ENCODE peak calls at places on chromosome 9, in seven cellular contexts. Z, H, J, Y, I, T and G are unnamed samples. For H3K9me3, the result is how much of the 10 kb centered on the place peaks cover.

GRCh38 chr9:81292056-81292805 is 397.1 kb downstream of the TLE1 start:
- DNase-seq in H (no peak), T (no peak), Y (no peak), Z (no peak), I (no peak), J (no peak), G (no peak)

GRCh38 chr9:93896496-93897033 is 58.6 kb downstream of the BARX1 start:
- DNase-seq in H (peak), T (no peak), I (no peak), Z (no peak), J (no peak), Y (peak), G (peak)

GRCh38 chr9:8436791-8437190 is 637.2 kb upstream of the DMAC1 start:
- DNase-seq in J (no peak), H (no peak), I (no peak), Y (no peak), Z (no peak), T (no peak), G (no peak)

GRCh38 chr9:110351009-110351467 is 13.4 kb upstream of the TXNDC8 start:
- DNase-seq in H (no peak), Z (no peak), J (no peak), T (peak), Y (no peak), I (no peak), G (no peak)

GRCh38 chr9:94011134-94011533 is 56.0 kb upstream of the BARX1 start:
- DNase-seq in T (peak), H (peak), Y (peak), J (no peak), I (no peak), Z (no peak), G (no peak)

GRCh38 chr9:16180546-16180945 is 627.7 kb downstream of the CCDC171 start:
- DNase-seq in T (no peak), Y (no peak), Z (no peak), J (no peak), I (no peak), H (no peak), G (no peak)

GRCh38 chr9:96420468-96421219 is 2.5 kb upstream of the ZNF367 start:
- DNase-seq in H (peak), Z (no peak), T (peak), Y (no peak), J (no peak), I (peak), G (no peak)

GRCh38 chr9:759541-759940 is 82.0 kb upstream of the DMRT1 start:
- DNase-seq in J (no peak), T (no peak), H (no peak), Z (no peak), I (no peak), Y (no peak), G (no peak)

GRCh38 chr9:126626117-126627022 is 12.6 kb downstream of the LMX1B start:
- DNase-seq in Z (no peak), H (no peak), I (no peak), Y (no peak), T (no peak), J (no peak), G (no peak)

GRCh38 chr9:12775963-12776774 is 1.3 kb downstream of the LURAP1L start:
- DNase-seq in I (peak), T (peak), Y (peak), H (peak), Z (peak), J (no peak), G (peak)

GRCh38 chr9:88733651-88734470 is 198.9 kb downstream of the NXNL2 start:
- DNase-seq in J (no peak), I (peak), T (no peak), H (no peak), Y (no peak), Z (no peak), G (no peak)

GRCh38 chr9:108160705-108161233 is 671.2 kb upstream of the KLF4 start:
- DNase-seq in Z (no peak), Y (no peak), I (peak), T (peak), J (no peak), H (no peak), G (no peak)

GRCh38 chr9:93944011-93944410 is 11.1 kb downstream of the BARX1 start:
- DNase-seq in Z (no peak), H (no peak), I (no peak), Y (no peak), J (no peak), T (no peak), G (no peak)

GRCh38 chr9:109497193-109498165 is 628 bp downstream of the PTPN3 start:
- DNase-seq in I (peak), H (peak), Y (no peak), J (no peak), Z (no peak), T (no peak), G (no peak)

GRCh38 chr9:8683496-8683895 is 883.9 kb upstream of the DMAC1 start:
- DNase-seq in I (no peak), H (no peak), T (no peak), Y (no peak), J (no peak), Z (no peak), G (no peak)

GRCh38 chr9:13750061-13750460 is 470.6 kb upstream of the MPDZ start:
- DNase-seq in T (no peak), Y (no peak), J (no peak), Z (no peak), H (no peak), I (no peak), G (no peak)

GRCh38 chr9:90107864-90108263 is 503.1 kb downstream of the GADD45G start:
- DNase-seq in Y (no peak), Z (no peak), I (no peak), T (no peak), J (no peak), H (no peak), G (no peak)

GRCh38 chr9:129802833-129803678 is at the start of gene TOR1B:
- DNase-seq in H (peak), I (peak), J (peak), Z (peak), Y (peak), T (peak), G (peak)
- H3K27ac ChIP-seq in H (peak), I (peak), J (peak), Z (peak), Y (peak), T (peak), G (peak)

GRCh38 chr9:2017209-2017458 is 2.0 kb downstream of the SMARCA2 start:
- DNase-seq in T (peak), I (no peak), H (no peak), Z (no peak), Y (no peak), J (no peak), G (no peak)

GRCh38 chr9:2014696-2015580 is at the start of gene SMARCA2:
- DNase-seq in H (peak), J (peak), Z (peak), Y (peak), I (peak), T (peak), G (peak)

GRCh38 chr9:2016411-2017208 is 1.5 kb downstream of the SMARCA2 start:
- DNase-seq in J (peak), T (peak), I (peak), H (peak), Z (peak), Y (peak), G (peak)

GRCh38 chr9:2014148-2014547 is 999 bp upstream of the SMARCA2 start:
- DNase-seq in J (no peak), I (no peak), Z (peak), Y (no peak), T (peak), H (no peak), G (no peak)

GRCh38 chr9:2015581-2016410 is 649 bp downstream of the SMARCA2 start:
- DNase-seq in J (no peak), Y (peak), T (peak), I (peak), H (peak), Z (peak), G (peak)
- TF ChIP-seq POLR2A in J (no peak), Y (no peak), T (no peak), I (no peak), H (no peak), Z (no peak), G (no peak)

DNA sequence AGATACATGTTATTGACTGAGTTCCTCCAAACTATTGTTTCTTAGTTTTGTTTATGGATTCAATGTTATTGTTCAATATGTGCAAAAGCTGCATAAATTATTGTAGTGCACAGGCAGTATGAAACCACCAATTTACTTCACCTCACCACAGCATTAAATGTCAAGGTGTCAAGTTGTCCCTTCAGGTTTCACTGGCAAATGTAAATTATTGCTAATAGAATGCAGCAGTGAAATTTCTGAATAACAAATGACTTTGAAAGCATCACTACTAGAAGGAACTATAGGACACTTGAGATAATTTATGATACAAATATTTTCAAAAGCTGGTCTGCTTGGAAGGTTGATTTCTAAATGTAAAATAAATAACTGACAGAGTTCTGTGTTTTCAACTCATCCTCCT is 116.4 kb upstream of the PTPRD start:
- DNase-seq in Z (no peak), Y (no peak), J (no peak), T (no peak), I (no peak), H (no peak), G (no peak)
- H3K9me3 ChIP-seq in Z (under half), Y (under half), J (under half), T (under half), I (under half), H (under half), G (under half)

GRCh38 chr9:37438359-37438758 is 15.9 kb downstream of the GRHPR start:
- DNase-seq in I (no peak), J (no peak), Z (no peak), T (no peak), H (no peak), Y (no peak), G (no peak)

GRCh38 chr9:37437616-37438015 is 15.1 kb downstream of the GRHPR start:
- DNase-seq in J (no peak), H (no peak), T (no peak), I (no peak), Z (no peak), Y (no peak), G (no peak)

GRCh38 chr9:37433754-37434435 is 11.4 kb downstream of the GRHPR start:
- DNase-seq in H (no peak), Y (no peak), Z (no peak), I (no peak), J (no peak), T (no peak), G (no peak)

GRCh38 chr9:37437010-37437409 is 14.5 kb downstream of the GRHPR start:
- DNase-seq in I (no peak), H (no peak), Y (no peak), T (no peak), Z (no peak), J (no peak), G (no peak)

DNA sequence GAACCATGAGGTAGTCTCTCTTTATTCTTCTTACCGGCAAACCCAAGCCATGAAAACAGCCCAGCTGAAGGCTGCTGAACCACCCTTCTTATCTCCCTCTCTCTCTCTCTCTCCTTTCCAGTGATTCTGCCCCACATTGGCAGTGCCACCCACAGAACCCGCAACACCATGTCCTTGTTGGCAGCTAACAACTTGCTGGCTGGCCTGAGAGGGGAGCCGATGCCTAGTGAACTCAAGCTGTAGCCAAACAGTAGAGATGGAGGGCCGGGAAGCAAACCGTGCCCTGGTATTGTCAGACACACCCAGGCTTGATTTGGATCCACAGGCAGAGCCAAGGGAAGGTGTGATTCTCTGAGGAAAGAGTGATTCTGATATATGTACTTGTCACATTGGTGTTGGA is 14.0 kb downstream of the GRHPR start:
- DNase-seq in Z (no peak), T (no peak), Y (no peak), I (no peak), J (no peak), H (no peak), G (no peak)
- H3K27ac ChIP-seq in Z (no peak), T (no peak), Y (no peak), I (no peak), J (no peak), H (no peak), G (no peak)